ENCODE peak calls at places on chromosomes 12 and 14, in ten cellular contexts. One of them, this sample, is unnamed.

GRCh38 chr14:92832137-92832700 is 38.1 kb downstream of the GOLGA5 start:
- DNase-seq in dorsolateral prefrontal cortex: no peak
- DNase-seq in CD4-positive, alpha-beta T cell: no peak
- DNase-seq in H1: no peak
- DNase-seq in mammary epithelial cell: no peak
- DNase-seq in GM23248: no peak
- DNase-seq in IMR-90: no peak
- DNase-seq in fibroblast of lung: no peak
- DNase-seq in A549: no peak
- DNase-seq in psoas muscle: no peak
- DNase-seq in this sample: no peak

GRCh38 chr12:47280543-47281330 is 201.0 kb upstream of the AMIGO2 start:
- DNase-seq in dorsolateral prefrontal cortex: no peak
- DNase-seq in CD4-positive, alpha-beta T cell: no peak
- DNase-seq in H1: no peak
- DNase-seq in mammary epithelial cell: peak
- DNase-seq in GM23248: no peak
- DNase-seq in IMR-90: no peak
- DNase-seq in fibroblast of lung: peak
- DNase-seq in A549: no peak
- DNase-seq in psoas muscle: no peak
- DNase-seq in this sample: no peak

GRCh38 chr14:88551936-88552565 is 2.8 kb downstream of the PTPN21 start:
- DNase-seq in dorsolateral prefrontal cortex: peak
- DNase-seq in CD4-positive, alpha-beta T cell: no peak
- DNase-seq in H1: no peak
- DNase-seq in mammary epithelial cell: peak
- DNase-seq in GM23248: peak
- DNase-seq in IMR-90: peak
- DNase-seq in fibroblast of lung: peak
- DNase-seq in A549: no peak
- DNase-seq in psoas muscle: peak
- DNase-seq in this sample: peak

GRCh38 chr14:93892923-93893549 is 34.1 kb upstream of the FAM181A start:
- DNase-seq in dorsolateral prefrontal cortex: peak
- DNase-seq in CD4-positive, alpha-beta T cell: peak
- DNase-seq in H1: peak
- DNase-seq in mammary epithelial cell: peak
- DNase-seq in GM23248: peak
- DNase-seq in IMR-90: peak
- DNase-seq in fibroblast of lung: peak
- DNase-seq in A549: peak
- DNase-seq in psoas muscle: peak
- DNase-seq in this sample: peak

GRCh38 chr12:4353785-4354208 is 25.7 kb downstream of the FGF23 start:
- DNase-seq in dorsolateral prefrontal cortex: no peak
- DNase-seq in CD4-positive, alpha-beta T cell: peak
- DNase-seq in H1: no peak
- DNase-seq in mammary epithelial cell: peak
- DNase-seq in GM23248: peak
- DNase-seq in IMR-90: no peak
- DNase-seq in fibroblast of lung: no peak
- DNase-seq in A549: no peak
- DNase-seq in psoas muscle: no peak
- DNase-seq in this sample: no peak

GRCh38 chr12:66061076-66061475 is 69.5 kb downstream of the LLPH start:
- DNase-seq in dorsolateral prefrontal cortex: no peak
- DNase-seq in CD4-positive, alpha-beta T cell: no peak
- DNase-seq in H1: no peak
- DNase-seq in mammary epithelial cell: no peak
- DNase-seq in GM23248: no peak
- DNase-seq in IMR-90: no peak
- DNase-seq in fibroblast of lung: no peak
- DNase-seq in A549: no peak
- DNase-seq in psoas muscle: no peak
- DNase-seq in this sample: no peak

GRCh38 chr12:87661770-87662402 is 367.3 kb downstream of the C12orf50 start:
- DNase-seq in dorsolateral prefrontal cortex: no peak
- DNase-seq in CD4-positive, alpha-beta T cell: no peak
- DNase-seq in H1: no peak
- DNase-seq in mammary epithelial cell: no peak
- DNase-seq in GM23248: peak
- DNase-seq in IMR-90: peak
- DNase-seq in fibroblast of lung: no peak
- DNase-seq in A549: no peak
- DNase-seq in psoas muscle: no peak
- DNase-seq in this sample: no peak

GRCh38 chr12:52149182-52149641 is 42.6 kb downstream of the KRT80 start:
- DNase-seq in dorsolateral prefrontal cortex: no peak
- DNase-seq in CD4-positive, alpha-beta T cell: no peak
- DNase-seq in H1: no peak
- DNase-seq in mammary epithelial cell: no peak
- DNase-seq in GM23248: no peak
- DNase-seq in IMR-90: no peak
- DNase-seq in fibroblast of lung: no peak
- DNase-seq in A549: no peak
- DNase-seq in psoas muscle: no peak
- DNase-seq in this sample: peak

GRCh38 chr12:116247377-116247776 is 30.1 kb downstream of the MED13L start:
- DNase-seq in dorsolateral prefrontal cortex: no peak
- DNase-seq in CD4-positive, alpha-beta T cell: no peak
- DNase-seq in H1: no peak
- DNase-seq in mammary epithelial cell: no peak
- DNase-seq in GM23248: peak
- DNase-seq in IMR-90: peak
- DNase-seq in fibroblast of lung: peak
- DNase-seq in A549: no peak
- DNase-seq in psoas muscle: no peak
- DNase-seq in this sample: no peak

GRCh38 chr12:102300824-102301461 is 103.3 kb upstream of the PMCH start:
- DNase-seq in dorsolateral prefrontal cortex: no peak
- DNase-seq in CD4-positive, alpha-beta T cell: no peak
- DNase-seq in H1: no peak
- DNase-seq in mammary epithelial cell: peak
- DNase-seq in GM23248: peak
- DNase-seq in IMR-90: peak
- DNase-seq in fibroblast of lung: peak
- DNase-seq in A549: peak
- DNase-seq in psoas muscle: no peak
- DNase-seq in this sample: no peak

GRCh38 chr12:93901739-93902138 is 224.6 kb downstream of the CRADD start:
- DNase-seq in dorsolateral prefrontal cortex: no peak
- DNase-seq in CD4-positive, alpha-beta T cell: no peak
- DNase-seq in H1: no peak
- DNase-seq in mammary epithelial cell: no peak
- DNase-seq in GM23248: no peak
- DNase-seq in IMR-90: no peak
- DNase-seq in fibroblast of lung: no peak
- DNase-seq in A549: no peak
- DNase-seq in psoas muscle: no peak
- DNase-seq in this sample: no peak

GRCh38 chr14:96698846-96699543 is 98.2 kb upstream of the VRK1 start:
- DNase-seq in dorsolateral prefrontal cortex: no peak
- DNase-seq in CD4-positive, alpha-beta T cell: no peak
- DNase-seq in H1: no peak
- DNase-seq in mammary epithelial cell: no peak
- DNase-seq in GM23248: no peak
- DNase-seq in IMR-90: no peak
- DNase-seq in fibroblast of lung: no peak
- DNase-seq in A549: no peak
- DNase-seq in psoas muscle: no peak
- DNase-seq in this sample: no peak

GRCh38 chr12:109573914-109574244 is 285 bp downstream of the MVK start:
- DNase-seq in dorsolateral prefrontal cortex: no peak
- DNase-seq in CD4-positive, alpha-beta T cell: no peak
- DNase-seq in H1: no peak
- DNase-seq in mammary epithelial cell: no peak
- DNase-seq in GM23248: no peak
- DNase-seq in IMR-90: no peak
- DNase-seq in fibroblast of lung: no peak
- DNase-seq in A549: no peak
- DNase-seq in psoas muscle: no peak
- DNase-seq in this sample: no peak

DNA sequence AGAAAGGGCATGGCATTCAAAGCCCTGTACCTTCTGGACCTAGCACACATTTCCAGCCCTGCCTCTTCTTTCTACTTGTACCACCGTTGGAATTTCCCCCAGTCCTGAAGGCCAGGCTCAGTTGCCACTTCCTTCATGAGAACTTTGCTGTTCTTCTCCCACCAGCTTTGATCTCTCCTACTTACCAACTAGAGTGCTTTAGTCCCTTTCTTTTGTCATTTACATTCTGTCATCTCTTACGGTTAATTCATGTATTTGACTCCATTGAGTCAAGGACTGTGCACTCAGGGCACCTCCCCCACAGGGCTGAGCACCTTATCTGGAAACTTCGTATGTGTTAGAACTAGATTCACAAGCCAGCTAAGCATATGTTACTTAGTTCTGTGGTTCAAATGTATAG is 26.3 kb downstream of the BICDL1 start:
- DNase-seq in dorsolateral prefrontal cortex: no peak
- DNase-seq in CD4-positive, alpha-beta T cell: no peak
- DNase-seq in H1: no peak
- DNase-seq in mammary epithelial cell: no peak
- DNase-seq in GM23248: no peak
- DNase-seq in IMR-90: no peak
- DNase-seq in fibroblast of lung: no peak
- DNase-seq in A549: no peak
- DNase-seq in psoas muscle: no peak
- DNase-seq in this sample: no peak
- H3K27ac ChIP-seq in dorsolateral prefrontal cortex: no peak
- H3K27ac ChIP-seq in CD4-positive, alpha-beta T cell: peak
- H3K27ac ChIP-seq in H1: no peak
- H3K27ac ChIP-seq in mammary epithelial cell: no peak
- H3K27ac ChIP-seq in GM23248: no peak
- H3K27ac ChIP-seq in IMR-90: no peak
- H3K27ac ChIP-seq in fibroblast of lung: no peak
- H3K27ac ChIP-seq in A549: no peak
- H3K27ac ChIP-seq in psoas muscle: no peak
- H3K27ac ChIP-seq in this sample: no peak

DNA sequence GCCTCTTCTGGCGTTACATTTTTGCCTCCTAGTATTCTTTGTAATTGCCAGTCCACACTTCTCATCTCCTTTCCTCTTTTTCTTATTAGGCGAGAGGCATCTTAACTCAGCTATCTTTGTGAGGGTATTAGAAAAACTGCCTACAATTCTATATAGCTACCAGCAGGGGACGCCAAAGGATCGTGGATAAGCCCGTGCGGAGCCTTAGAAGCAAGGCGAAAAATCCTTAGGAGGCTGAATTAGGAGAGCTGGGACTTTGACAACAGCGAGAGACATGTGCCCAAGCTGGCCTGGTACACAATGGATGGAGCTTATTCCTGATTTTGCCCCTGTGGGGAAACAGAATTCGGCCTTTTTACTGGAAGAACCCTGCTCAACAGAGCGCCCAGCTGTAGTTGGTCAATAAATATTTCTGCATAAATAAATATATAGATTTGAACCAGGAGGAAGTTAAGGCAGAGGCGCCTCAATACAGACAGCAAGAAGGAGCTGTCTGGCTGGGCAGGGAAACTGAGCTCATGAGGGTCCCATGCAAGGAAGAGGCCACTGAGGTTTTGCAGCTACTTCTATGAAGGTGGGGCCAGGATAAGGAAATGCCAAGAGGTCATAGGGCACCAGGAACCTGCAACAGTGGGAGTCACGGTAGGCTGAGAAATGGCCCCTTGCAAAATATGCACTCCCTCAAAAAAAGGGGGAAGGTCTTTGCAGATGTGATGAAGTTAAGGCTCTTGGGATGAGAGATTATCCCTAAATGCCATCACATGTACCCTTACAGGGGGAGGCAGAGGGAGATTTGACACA is 14.6 kb upstream of the RBM19 start:
- DNase-seq in dorsolateral prefrontal cortex: peak
- DNase-seq in CD4-positive, alpha-beta T cell: no peak
- DNase-seq in H1: peak
- DNase-seq in mammary epithelial cell: peak
- DNase-seq in GM23248: peak
- DNase-seq in IMR-90: peak
- DNase-seq in fibroblast of lung: peak
- DNase-seq in A549: peak
- DNase-seq in psoas muscle: no peak
- DNase-seq in this sample: no peak
- H3K27ac ChIP-seq in dorsolateral prefrontal cortex: no peak
- H3K27ac ChIP-seq in CD4-positive, alpha-beta T cell: no peak
- H3K27ac ChIP-seq in H1: no peak
- H3K27ac ChIP-seq in mammary epithelial cell: no peak
- H3K27ac ChIP-seq in GM23248: no peak
- H3K27ac ChIP-seq in IMR-90: no peak
- H3K27ac ChIP-seq in fibroblast of lung: no peak
- H3K27ac ChIP-seq in A549: no peak
- H3K27ac ChIP-seq in psoas muscle: no peak
- H3K27ac ChIP-seq in this sample: no peak

DNA sequence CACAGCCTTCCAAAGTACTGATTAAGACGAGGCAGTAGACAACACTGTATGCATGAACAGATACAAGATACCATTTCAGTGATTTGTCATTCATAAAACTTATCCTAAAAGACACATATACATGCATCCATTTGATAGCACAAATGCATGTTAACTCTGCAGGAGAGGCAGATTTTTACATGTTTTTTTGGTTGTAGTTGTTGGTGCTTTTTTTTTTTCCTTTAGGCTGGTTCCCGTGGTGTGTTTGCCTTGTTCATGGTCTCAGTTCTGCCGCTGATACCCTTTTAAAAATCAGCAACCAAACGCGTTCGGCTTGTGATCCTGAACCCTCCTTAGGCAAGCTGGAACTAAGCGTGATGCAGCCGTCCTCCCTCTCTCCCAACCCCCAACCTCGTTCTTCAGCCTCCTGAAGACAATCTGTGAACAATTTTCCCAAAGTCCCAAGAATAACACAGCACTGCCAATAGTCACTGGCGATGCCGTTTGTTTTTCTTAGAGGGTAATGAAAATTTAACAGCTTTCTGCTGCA is 1.2 kb downstream of the PRICKLE1 start:
- DNase-seq in dorsolateral prefrontal cortex: no peak
- DNase-seq in CD4-positive, alpha-beta T cell: no peak
- DNase-seq in H1: no peak
- DNase-seq in mammary epithelial cell: peak
- DNase-seq in GM23248: peak
- DNase-seq in IMR-90: peak
- DNase-seq in fibroblast of lung: no peak
- DNase-seq in A549: no peak
- DNase-seq in psoas muscle: no peak
- DNase-seq in this sample: no peak
- H3K27ac ChIP-seq in dorsolateral prefrontal cortex: peak
- H3K27ac ChIP-seq in CD4-positive, alpha-beta T cell: no peak
- H3K27ac ChIP-seq in H1: no peak
- H3K27ac ChIP-seq in mammary epithelial cell: peak
- H3K27ac ChIP-seq in GM23248: no peak
- H3K27ac ChIP-seq in IMR-90: no peak
- H3K27ac ChIP-seq in fibroblast of lung: no peak
- H3K27ac ChIP-seq in A549: no peak
- H3K27ac ChIP-seq in psoas muscle: peak
- H3K27ac ChIP-seq in this sample: no peak

DNA sequence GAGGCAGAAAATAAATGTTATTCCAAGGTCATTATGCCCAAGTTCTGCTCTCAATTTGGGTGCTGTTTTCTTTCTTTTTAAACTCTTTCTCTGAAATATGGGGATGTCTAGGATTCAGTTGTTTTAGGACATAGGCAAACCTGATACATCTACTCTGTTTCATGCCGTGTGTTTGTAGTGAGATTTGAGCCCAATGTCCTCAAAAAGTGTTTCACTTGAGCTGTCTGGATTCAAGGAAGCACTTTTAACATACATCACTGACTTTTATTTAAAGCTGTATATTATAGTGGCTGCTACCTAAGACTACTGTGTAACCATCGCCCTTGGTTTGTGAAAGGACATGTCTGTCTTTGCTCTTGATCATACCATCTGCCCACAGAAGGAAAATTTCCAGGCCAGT is 709.3 kb upstream of the STXBP6 start:
- DNase-seq in dorsolateral prefrontal cortex: no peak
- DNase-seq in CD4-positive, alpha-beta T cell: no peak
- DNase-seq in H1: no peak
- DNase-seq in mammary epithelial cell: no peak
- DNase-seq in GM23248: no peak
- DNase-seq in IMR-90: no peak
- DNase-seq in fibroblast of lung: no peak
- DNase-seq in A549: no peak
- DNase-seq in psoas muscle: no peak
- DNase-seq in this sample: no peak
- H3K27ac ChIP-seq in dorsolateral prefrontal cortex: no peak
- H3K27ac ChIP-seq in CD4-positive, alpha-beta T cell: no peak
- H3K27ac ChIP-seq in H1: no peak
- H3K27ac ChIP-seq in mammary epithelial cell: no peak
- H3K27ac ChIP-seq in GM23248: no peak
- H3K27ac ChIP-seq in IMR-90: no peak
- H3K27ac ChIP-seq in fibroblast of lung: no peak
- H3K27ac ChIP-seq in A549: no peak
- H3K27ac ChIP-seq in psoas muscle: no peak
- H3K27ac ChIP-seq in this sample: no peak

This sample was measured in right lobe of liver.